ENCODE peak calls at places on chromosomes 7 and 10, in four cellular contexts. R is NCI-H2029 treated with DMSO at 0.1 percent for 48 hours; S is CD8-positive, alpha-beta T cell; X is GM23248. I is an unnamed sample.

GRCh38 chr10:79328737-79329504 is 18.3 kb upstream of the PPIF start:
- DNase-seq in R (no peak), S (no peak), X (peak; percentile 68), I (no peak)

GRCh38 chr10:47361293-47361692 is 13.1 kb downstream of the RBP3 start:
- DNase-seq in R (no peak), S (no peak), X (peak; percentile 44), I (no peak)

GRCh38 chr7:32239764-32240163 is 169.6 kb upstream of the PDE1C start:
- DNase-seq in R (no peak), S (no peak), X (no peak), I (no peak)

GRCh38 chr7:150823010-150823409 is 22.4 kb downstream of the TMEM176A start:
- DNase-seq in R (no peak), S (no peak), X (no peak), I (no peak)

GRCh38 chr10:29130190-29130673 is 158.6 kb upstream of the LYZL1 start:
- DNase-seq in R (peak; percentile 18), S (no peak), X (peak; percentile 32), I (no peak)

GRCh38 chr7:41007351-41007751 is 695.5 kb downstream of the INHBA start:
- DNase-seq in R (no peak), S (no peak), X (no peak), I (no peak)

GRCh38 chr10:11017575-11018425 is at the start of gene CELF2:
- DNase-seq in R (no peak), S (no peak), X (peak; percentile 60), I (peak; percentile 42)

GRCh38 chr7:8441106-8441590 is 7.7 kb downstream of the NXPH1 start:
- DNase-seq in R (no peak), S (no peak), X (no peak), I (no peak)

GRCh38 chr10:19263262-19263661 is 214.7 kb downstream of the MALRD1 start:
- DNase-seq in R (no peak), S (no peak), X (no peak), I (no peak)

GRCh38 chr10:8586504-8586903 is 532.0 kb downstream of the GATA3 start:
- DNase-seq in R (no peak), S (no peak), X (no peak), I (no peak)

GRCh38 chr7:128192497-128193142 is 48.5 kb upstream of the LEP start:
- DNase-seq in R (no peak), S (no peak), X (no peak), I (no peak)

GRCh38 chr7:84291756-84292155 is 97.2 kb upstream of the SEMA3A start:
- DNase-seq in R (no peak), S (no peak), X (no peak), I (no peak)

GRCh38 chr7:134174797-134175261 is 47.7 kb downstream of the LRGUK start:
- DNase-seq in R (no peak), S (no peak), X (peak; percentile 92), I (no peak)

GRCh38 chr10:131087464-131088215 is 223.9 kb downstream of the TCERG1L start:
- DNase-seq in R (no peak), S (no peak), X (no peak), I (no peak)